ENCODE peak calls at places on chromosomes 13 and 19, in six cellular contexts. J, T, N, K, E and I are unnamed samples.

GRCh38 chr13:41411536-41411935 is 45.8 kb upstream of the RGCC start:
- DNase-seq in J (no peak), T (peak), N (peak), K (no peak), E (peak), I (peak)

GRCh38 chr13:65932013-65932412 is 1298.1 kb downstream of the PCDH9 start:
- DNase-seq in J (no peak), T (no peak), N (no peak), K (no peak), E (no peak), I (no peak)

GRCh38 chr13:46855664-46856063 is 41.2 kb downstream of the HTR2A start:
- DNase-seq in J (no peak), T (no peak), N (no peak), K (no peak), E (no peak), I (no peak)

GRCh38 chr19:18807861-18808331 is 16.8 kb upstream of the COMP start:
- DNase-seq in J (peak), T (peak), N (no peak), K (no peak), E (no peak), I (no peak)

GRCh38 chr19:18046066-18046718 is 38.2 kb downstream of the ARRDC2 start:
- DNase-seq in J (peak), T (peak), N (no peak), K (no peak), E (no peak), I (no peak)

GRCh38 chr13:23488442-23488841 is 54.9 kb upstream of the SACS start:
- DNase-seq in J (no peak), T (peak), N (no peak), K (no peak), E (no peak), I (no peak)

GRCh38 chr19:28595722-28596121 is 617.2 kb downstream of the UQCRFS1 start:
- DNase-seq in J (no peak), T (no peak), N (no peak), K (no peak), E (no peak), I (no peak)

GRCh38 chr19:53394522-53394973 is 401 bp upstream of the ZNF765 start:
- DNase-seq in J (peak), T (peak), N (peak), K (no peak), E (no peak), I (no peak)

GRCh38 chr13:112761701-112762689 is 72.2 kb downstream of the ATP11A start:
- DNase-seq in J (no peak), T (no peak), N (no peak), K (no peak), E (no peak), I (no peak)

GRCh38 chr13:111282425-111282824 is 38.0 kb upstream of the TEX29 start:
- DNase-seq in J (no peak), T (no peak), N (no peak), K (no peak), E (no peak), I (no peak)

GRCh38 chr13:40774672-40775071 is 3.7 kb upstream of the MRPS31 start:
- DNase-seq in J (no peak), T (no peak), N (no peak), K (no peak), E (no peak), I (no peak)

GRCh38 chr19:3932931-3933810 is at the start of gene NMRK2:
- DNase-seq in J (no peak), T (no peak), N (no peak), K (no peak), E (no peak), I (no peak)

GRCh38 chr19:3868770-3869456 is at the start of gene ZFR2:
- DNase-seq in J (no peak), T (no peak), N (peak), K (peak), E (no peak), I (peak)

GRCh38 chr19:366205-366783 is 21.7 kb upstream of the MIER2 start:
- DNase-seq in J (no peak), T (no peak), N (no peak), K (no peak), E (no peak), I (no peak)

GRCh38 chr13:97224544-97225324 is 2.6 kb downstream of the MBNL2 start:
- DNase-seq in J (no peak), T (no peak), N (no peak), K (no peak), E (no peak), I (peak)

GRCh38 chr13:111027481-111028439 is 87.3 kb upstream of the ARHGEF7 start:
- DNase-seq in J (no peak), T (no peak), N (no peak), K (no peak), E (no peak), I (no peak)

GRCh38 chr19:39913682-39914333 is 20.6 kb downstream of the FCGBP start:
- DNase-seq in J (no peak), T (no peak), N (no peak), K (no peak), E (no peak), I (no peak)

GRCh38 chr13:103142091-103142594 is 75.9 kb upstream of the SLC10A2 start:
- DNase-seq in J (no peak), T (no peak), N (no peak), K (no peak), E (no peak), I (no peak)

GRCh38 chr13:100511422-100511821 is 77.2 kb downstream of the GGACT start:
- DNase-seq in J (no peak), T (no peak), N (no peak), K (no peak), E (no peak), I (no peak)

GRCh38 chr13:113815151-113816058 is 48.5 kb downstream of the GAS6 start:
- DNase-seq in J (no peak), T (no peak), N (no peak), K (no peak), E (no peak), I (peak)

GRCh38 chr13:92590503-92590908 is 636.1 kb upstream of the GPC6 start:
- DNase-seq in J (no peak), T (no peak), N (no peak), K (no peak), E (no peak), I (no peak)

GRCh38 chr19:27774337-27774736 is 1438.6 kb downstream of the UQCRFS1 start:
- DNase-seq in J (no peak), T (no peak), N (no peak), K (no peak), E (no peak), I (no peak)

GRCh38 chr19:43773725-43774102 is 7.1 kb downstream of the KCNN4 start:
- DNase-seq in J (no peak), T (no peak), N (no peak), K (no peak), E (no peak), I (no peak)

GRCh38 chr13:93709511-93710244 is 483.1 kb downstream of the GPC6 start:
- DNase-seq in J (no peak), T (no peak), N (no peak), K (no peak), E (no peak), I (no peak)

GRCh38 chr19:48915757-48916156 is 15.6 kb downstream of the NUCB1 start:
- DNase-seq in J (no peak), T (no peak), N (no peak), K (no peak), E (no peak), I (no peak)

GRCh38 chr19:3135961-3136683 is at the start of gene GNA15:
- DNase-seq in J (no peak), T (no peak), N (no peak), K (no peak), E (no peak), I (no peak)

GRCh38 chr19:48999481-49000325 is 6.0 kb downstream of the RUVBL2 start:
- DNase-seq in J (peak), T (no peak), N (peak), K (peak), E (peak), I (peak)

GRCh38 chr13:41652735-41653361 is 195.5 kb downstream of the RGCC start:
- DNase-seq in J (no peak), T (no peak), N (peak), K (no peak), E (no peak), I (peak)

GRCh38 chr19:7257148-7258041 is 36.8 kb downstream of the INSR start:
- DNase-seq in J (peak), T (no peak), N (no peak), K (no peak), E (no peak), I (no peak)

GRCh38 chr13:30963794-30964193 is 31.3 kb downstream of the TEX26 start:
- DNase-seq in J (peak), T (no peak), N (no peak), K (no peak), E (no peak), I (no peak)

GRCh38 chr13:24746618-24747247 is 17.2 kb upstream of the RNF17 start:
- DNase-seq in J (no peak), T (no peak), N (peak), K (no peak), E (no peak), I (no peak)

GRCh38 chr19:49938662-49939061 is 9.4 kb upstream of the NUP62 start:
- DNase-seq in J (peak), T (no peak), N (no peak), K (no peak), E (no peak), I (no peak)

GRCh38 chr13:64529874-64530485 is 2700.2 kb downstream of the PCDH9 start:
- DNase-seq in J (no peak), T (no peak), N (peak), K (no peak), E (no peak), I (no peak)